ENCODE peak calls at places on chromosome 16, in eight cellular contexts. N, E, S, B, A, M, O and U are unnamed samples.

GRCh38 chr16:65102326-65102725 is 19.5 kb downstream of the CDH11 start:
- DNase-seq in N (no peak), E (no peak), S (no peak), B (no peak), A (no peak), M (no peak), O (no peak), U (no peak)

GRCh38 chr16:30000768-30001631 is 5.0 kb downstream of the INO80E start:
- DNase-seq in N (no peak), E (no peak), S (no peak), B (peak), A (no peak), M (no peak), O (no peak), U (no peak)

GRCh38 chr16:79823644-79824043 is 223.1 kb upstream of the MAF start:
- DNase-seq in N (no peak), E (no peak), S (no peak), B (no peak), A (no peak), M (no peak), O (peak), U (no peak)

GRCh38 chr16:73015612-73016487 is 32.1 kb downstream of the ZFHX3 start:
- DNase-seq in N (peak), E (no peak), S (no peak), B (no peak), A (no peak), M (no peak), O (no peak), U (peak)

GRCh38 chr16:68700120-68700519 is 37.0 kb upstream of the CDH1 start:
- DNase-seq in N (no peak), E (no peak), S (no peak), B (peak), A (no peak), M (no peak), O (no peak), U (no peak)

GRCh38 chr16:56675685-56676210 is 6.1 kb downstream of the MT1H start:
- DNase-seq in N (no peak), E (peak), S (no peak), B (no peak), A (no peak), M (peak), O (no peak), U (no peak)

GRCh38 chr16:57022445-57022844 is 33.1 kb downstream of the NLRC5 start:
- DNase-seq in N (peak), E (no peak), S (no peak), B (no peak), A (no peak), M (no peak), O (no peak), U (no peak)

GRCh38 chr16:6977906-6978305 is 354.7 kb upstream of the RBFOX1 start:
- DNase-seq in N (no peak), E (no peak), S (no peak), B (no peak), A (no peak), M (no peak), O (no peak), U (no peak)

GRCh38 chr16:78244131-78244899 is 144.9 kb downstream of the WWOX start:
- DNase-seq in N (no peak), E (no peak), S (no peak), B (no peak), A (peak), M (no peak), O (no peak), U (no peak)

GRCh38 chr16:88783391-88784073 is 1.5 kb downstream of the PIEZO1 start:
- DNase-seq in N (no peak), E (peak), S (no peak), B (peak), A (peak), M (no peak), O (no peak), U (no peak)

GRCh38 chr16:11205754-11206459 is 50.1 kb downstream of the SOCS1 start:
- DNase-seq in N (no peak), E (peak), S (no peak), B (no peak), A (peak), M (no peak), O (no peak), U (no peak)

GRCh38 chr16:73956592-73957495 is 339.8 kb upstream of the PSMD7 start:
- DNase-seq in N (no peak), E (peak), S (peak), B (peak), A (peak), M (peak), O (peak), U (peak)

GRCh38 chr16:88700636-88701482 is 5.3 kb downstream of the RNF166 start:
- DNase-seq in N (peak), E (peak), S (peak), B (peak), A (no peak), M (peak), O (no peak), U (peak)

GRCh38 chr16:85963746-85964370 is 64.9 kb downstream of the IRF8 start:
- DNase-seq in N (no peak), E (no peak), S (no peak), B (no peak), A (no peak), M (no peak), O (no peak), U (no peak)

GRCh38 chr16:58399718-58400633 is 7.7 kb downstream of the GINS3 start:
- DNase-seq in N (no peak), E (no peak), S (no peak), B (no peak), A (no peak), M (no peak), O (no peak), U (no peak)

GRCh38 chr16:69187387-69187890 is 475 bp downstream of the SNTB2 start:
- DNase-seq in N (no peak), E (peak), S (peak), B (peak), A (peak), M (peak), O (no peak), U (peak)

GRCh38 chr16:79598341-79599181 is 2.0 kb downstream of the MAF start:
- DNase-seq in N (peak), E (peak), S (no peak), B (peak), A (peak), M (no peak), O (no peak), U (no peak)

GRCh38 chr16:56259425-56259779 is 68.1 kb downstream of the GNAO1 start:
- DNase-seq in N (peak), E (no peak), S (no peak), B (no peak), A (peak), M (no peak), O (no peak), U (no peak)

GRCh38 chr16:1121601-1122000 is 25.6 kb upstream of the C1QTNF8 start:
- DNase-seq in N (no peak), E (no peak), S (peak), B (no peak), A (no peak), M (no peak), O (no peak), U (no peak)

GRCh38 chr16:10579965-10580918 is at the start of gene EMP2:
- DNase-seq in N (peak), E (peak), S (peak), B (peak), A (peak), M (no peak), O (peak), U (peak)

GRCh38 chr16:49836668-49837067 is 19.2 kb downstream of the ZNF423 start:
- DNase-seq in N (no peak), E (no peak), S (no peak), B (peak), A (no peak), M (no peak), O (no peak), U (no peak)

GRCh38 chr16:983044-984030 is 1.8 kb downstream of the SOX8 start:
- DNase-seq in N (no peak), E (no peak), S (no peak), B (peak), A (no peak), M (no peak), O (no peak), U (no peak)

GRCh38 chr16:4679156-4679853 is 14.1 kb upstream of the NUDT16L1 start:
- DNase-seq in N (no peak), E (no peak), S (no peak), B (no peak), A (no peak), M (no peak), O (no peak), U (no peak)

GRCh38 chr16:58022601-58023371 is 2.8 kb upstream of the MMP15 start:
- DNase-seq in N (no peak), E (no peak), S (no peak), B (peak), A (no peak), M (no peak), O (no peak), U (no peak)

GRCh38 chr16:49754495-49755290 is 101.2 kb downstream of the ZNF423 start:
- DNase-seq in N (no peak), E (no peak), S (no peak), B (peak), A (no peak), M (no peak), O (no peak), U (no peak)

GRCh38 chr16:29909398-29909797 is 9.1 kb downstream of the ASPHD1 start:
- DNase-seq in N (no peak), E (no peak), S (no peak), B (peak), A (no peak), M (no peak), O (no peak), U (no peak)

GRCh38 chr16:30374538-30374937 is at the start of gene MYL11:
- DNase-seq in N (no peak), E (no peak), S (no peak), B (no peak), A (peak), M (no peak), O (no peak), U (no peak)

GRCh38 chr16:4053663-4054479 is 62.4 kb downstream of the ADCY9 start:
- DNase-seq in N (no peak), E (no peak), S (no peak), B (peak), A (no peak), M (no peak), O (peak), U (no peak)

GRCh38 chr16:55645986-55646385 is 9.8 kb upstream of the SLC6A2 start:
- DNase-seq in N (peak), E (no peak), S (no peak), B (no peak), A (peak), M (no peak), O (no peak), U (no peak)

GRCh38 chr16:22948603-22949368 is 134.8 kb downstream of the HS3ST2 start:
- DNase-seq in N (no peak), E (peak), S (peak), B (peak), A (peak), M (peak), O (peak), U (peak)

GRCh38 chr16:15658556-15658955 is 8.5 kb downstream of the NDE1 start:
- DNase-seq in N (peak), E (no peak), S (no peak), B (no peak), A (no peak), M (no peak), O (no peak), U (no peak)

GRCh38 chr16:82995927-82996441 is 369.2 kb downstream of the CDH13 start:
- DNase-seq in N (no peak), E (no peak), S (no peak), B (peak), A (peak), M (no peak), O (peak), U (no peak)

GRCh38 chr16:28012031-28012445 is 51.5 kb downstream of the GSG1L start:
- DNase-seq in N (no peak), E (no peak), S (peak), B (peak), A (no peak), M (no peak), O (no peak), U (no peak)

GRCh38 chr16:46573008-46573833 is 48.0 kb downstream of the SHCBP1 start:
- DNase-seq in N (no peak), E (no peak), S (peak), B (peak), A (peak), M (no peak), O (peak), U (no peak)